ENCODE peak calls at places on chromosomes 4 and X, in ten cellular contexts. I is occipital lobe, S is nucleus accumbens, O is GM23248, D is HCEC 1CT, P is T-cell, E is astrocyte of the spinal cord, J is NCI-H774, C is glutamatergic neuron, R is bronchial epithelial cell. Z is an unnamed sample.

GRCh38 chrX:30971761-30972603 is 82.9 kb upstream of the TAB3 start:
- DNase-seq in I (peak; percentile 0), S (no peak), O (peak; percentile 66), D (peak; percentile 49), P (peak; percentile 0), E (peak; percentile 51), J (no peak), C (no peak), R (peak; percentile 19), Z (no peak)

GRCh38 chr4:97152159-97152558 is 991.1 kb downstream of the STPG2 start:
- DNase-seq in I (no peak), S (no peak), O (no peak), D (no peak), P (no peak), E (no peak), J (no peak), C (no peak), R (no peak), Z (no peak)

GRCh38 chr4:133483600-133484246 is 334.6 kb downstream of the PCDH10 start:
- DNase-seq in I (no peak), S (no peak), O (peak; percentile 8), D (peak; percentile 53), P (no peak), E (peak; percentile 57), J (no peak), C (no peak), R (peak; percentile 12), Z (no peak)

GRCh38 chrX:25166145-25166544 is 150.4 kb upstream of the ARX start:
- DNase-seq in I (no peak), S (no peak), O (no peak), D (no peak), P (no peak), E (no peak), J (no peak), C (no peak), R (no peak), Z (no peak)

GRCh38 chr4:75126058-75126457 is 193.1 kb downstream of the PARM1 start:
- DNase-seq in I (no peak), S (no peak), O (no peak), D (no peak), P (no peak), E (no peak), J (no peak), C (no peak), R (no peak), Z (no peak)

GRCh38 chr4:145207934-145208333 is 27.5 kb upstream of the OTUD4 start:
- DNase-seq in I (no peak), S (no peak), O (peak; percentile 39), D (no peak), P (no peak), E (no peak), J (no peak), C (no peak), R (peak; percentile 9), Z (no peak)

GRCh38 chrX:40267334-40268118 is 169.8 kb upstream of the BCOR start:
- DNase-seq in I (no peak), S (no peak), O (peak; percentile 31), D (no peak), P (no peak), E (no peak), J (no peak), C (no peak), R (no peak), Z (no peak)

GRCh38 chrX:136304493-136304892 is 3.7 kb downstream of the ADGRG4 start:
- DNase-seq in I (no peak), S (no peak), O (no peak), D (no peak), P (no peak), E (no peak), J (no peak), C (no peak), R (no peak), Z (no peak)

GRCh38 chr4:3701271-3702083 is 64.7 kb upstream of the ADRA2C start:
- DNase-seq in I (no peak), S (no peak), O (no peak), D (no peak), P (no peak), E (no peak), J (no peak), C (no peak), R (no peak), Z (no peak)

GRCh38 chrX:142089193-142089592 is 115.9 kb downstream of the MAGEC2 start:
- DNase-seq in I (no peak), S (no peak), O (peak; percentile 3), D (no peak), P (no peak), E (peak; percentile 9), J (no peak), C (no peak), R (peak; percentile 4), Z (no peak)

GRCh38 chrX:53440631-53441517 is 6.7 kb upstream of the HSD17B10 start:
- DNase-seq in I (peak; percentile 45), S (peak; percentile 60), O (peak; percentile 82), D (peak; percentile 47), P (no peak), E (peak; percentile 58), J (no peak), C (peak; percentile 42), R (peak; percentile 61), Z (no peak)

GRCh38 chr4:143558823-143559756 is 45.6 kb downstream of the SMARCA5 start:
- DNase-seq in I (no peak), S (no peak), O (peak; percentile 90), D (peak; percentile 25), P (peak; percentile 52), E (peak; percentile 68), J (peak; percentile 69), C (peak; percentile 70), R (peak; percentile 74), Z (peak; percentile 34)

GRCh38 chr4:133402616-133403015 is 253.5 kb downstream of the PCDH10 start:
- DNase-seq in I (no peak), S (no peak), O (no peak), D (peak; percentile 27), P (no peak), E (peak; percentile 47), J (no peak), C (no peak), R (peak; percentile 29), Z (no peak)

GRCh38 chrX:120726294-120726693 is 96.4 kb upstream of the C1GALT1C1 start:
- DNase-seq in I (no peak), S (no peak), O (no peak), D (no peak), P (no peak), E (no peak), J (no peak), C (no peak), R (no peak), Z (no peak)

GRCh38 chr4:86357608-86358007 is 2.2 kb downstream of the MAPK10 start:
- DNase-seq in I (no peak), S (no peak), O (no peak), D (no peak), P (no peak), E (no peak), J (no peak), C (peak; percentile 19), R (no peak), Z (no peak)

GRCh38 chr4:5750052-5750950 is 39.3 kb downstream of the EVC start:
- DNase-seq in I (no peak), S (no peak), O (peak; percentile 81), D (peak; percentile 80), P (no peak), E (peak; percentile 77), J (no peak), C (no peak), R (no peak), Z (no peak)

GRCh38 chr4:52096048-52096447 is 44.9 kb downstream of the SPATA18 start:
- DNase-seq in I (no peak), S (no peak), O (peak; percentile 58), D (peak; percentile 7), P (no peak), E (no peak), J (no peak), C (no peak), R (peak; percentile 87), Z (no peak)

GRCh38 chr4:114082348-114082747 is 102.9 kb upstream of the ARSJ start:
- DNase-seq in I (no peak), S (no peak), O (peak; percentile 18), D (no peak), P (no peak), E (no peak), J (no peak), C (no peak), R (no peak), Z (no peak)

GRCh38 chrX:19085975-19086772 is 36.1 kb downstream of the ADGRG2 start:
- DNase-seq in I (no peak), S (no peak), O (no peak), D (no peak), P (no peak), E (no peak), J (no peak), C (no peak), R (no peak), Z (no peak)

GRCh38 chr4:14465498-14465897 is 536.8 kb upstream of the CPEB2 start:
- DNase-seq in I (no peak), S (no peak), O (no peak), D (no peak), P (no peak), E (no peak), J (no peak), C (no peak), R (no peak), Z (no peak)

GRCh38 chr4:54941994-54942552 is 183.3 kb downstream of the KDR start:
- DNase-seq in I (no peak), S (no peak), O (no peak), D (no peak), P (peak; percentile 61), E (no peak), J (peak; percentile 28), C (no peak), R (no peak), Z (no peak)

GRCh38 chrX:119682019-119682989 is 10.7 kb downstream of the SEPTIN6 start:
- DNase-seq in I (no peak), S (no peak), O (no peak), D (no peak), P (peak; percentile 52), E (no peak), J (no peak), C (no peak), R (no peak), Z (peak; percentile 87)

GRCh38 chr4:102429553-102429952 is 71.6 kb upstream of the NFKB1 start:
- DNase-seq in I (no peak), S (no peak), O (peak; percentile 84), D (peak; percentile 78), P (no peak), E (peak; percentile 77), J (no peak), C (no peak), R (peak; percentile 99), Z (no peak)

GRCh38 chr4:101217353-101218031 is 129.8 kb downstream of the PPP3CA start:
- DNase-seq in I (no peak), S (no peak), O (peak; percentile 75), D (peak; percentile 48), P (no peak), E (no peak), J (no peak), C (no peak), R (no peak), Z (no peak)

GRCh38 chr4:141810038-141810701 is 173.8 kb downstream of the IL15 start:
- DNase-seq in I (no peak), S (no peak), O (no peak), D (no peak), P (no peak), E (no peak), J (no peak), C (no peak), R (no peak), Z (no peak)

GRCh38 chrX:9341305-9342201 is 123.3 kb upstream of the TBL1X start:
- DNase-seq in I (no peak), S (no peak), O (peak; percentile 62), D (peak; percentile 52), P (peak; percentile 44), E (peak; percentile 55), J (peak; percentile 42), C (peak; percentile 40), R (no peak), Z (peak; percentile 87)

GRCh38 chr4:53313510-53313909 is 52.4 kb downstream of the SCFD2 start:
- DNase-seq in I (no peak), S (no peak), O (no peak), D (peak; percentile 15), P (no peak), E (peak; percentile 36), J (no peak), C (no peak), R (peak; percentile 16), Z (no peak)

Z was measured in T-helper 2 cell.